ENCODE peak calls at places on chromosomes 6 and 20, in five cellular contexts. X is breast epithelium, I is tibial artery, Y is aorta, S is OCI-LY7. T is an unnamed sample.

GRCh38 chr20:24761220-24762065 is 187.6 kb upstream of the CST7 start:
- DNase-seq in X (no peak), Y (no peak), S (no peak), I (no peak), T (peak; percentile 16)

GRCh38 chr20:4726710-4727391 is 5.1 kb downstream of the PRND start:
- DNase-seq in I (no peak), S (peak; percentile 16), X (no peak), Y (peak; percentile 67), T (no peak)

GRCh38 chr20:57667924-57668782 is 41.7 kb downstream of the PMEPA1 start:
- DNase-seq in Y (no peak), I (no peak), S (no peak), X (no peak), T (no peak)

GRCh38 chr6:82589509-82590206 is 226.0 kb downstream of the TPBG start:
- DNase-seq in I (no peak), X (no peak), Y (no peak), S (peak; percentile 5), T (no peak)

GRCh38 chr6:78910611-78911134 is 43.3 kb downstream of the IRAK1BP1 start:
- DNase-seq in X (no peak), Y (peak; percentile 52), S (no peak), I (peak; percentile 21), T (peak; percentile 71)

GRCh38 chr20:17935186-17935585 is 33.4 kb downstream of the SNX5 start:
- DNase-seq in S (no peak), I (no peak), X (no peak), Y (no peak), T (no peak)

GRCh38 chr6:138250513-138251247 is 32.4 kb upstream of the PBOV1 start:
- DNase-seq in S (no peak), X (peak; percentile 58), Y (peak; percentile 71), I (peak; percentile 53), T (peak; percentile 77)

GRCh38 chr20:57037689-57038088 is 228.8 kb downstream of the BMP7 start:
- DNase-seq in Y (no peak), X (no peak), S (no peak), I (no peak), T (no peak)

GRCh38 chr6:18210707-18211106 is 53.6 kb downstream of the DEK start:
- DNase-seq in Y (no peak), X (no peak), S (no peak), I (no peak), T (no peak)

GRCh38 chr6:53746442-53747103 is 48.2 kb upstream of the LRRC1 start:
- DNase-seq in I (no peak), S (no peak), Y (no peak), X (no peak), T (no peak)

GRCh38 chr6:89637960-89638319 is 607 bp downstream of the LYRM2 start:
- DNase-seq in X (no peak), S (no peak), I (no peak), Y (no peak), T (no peak)

GRCh38 chr6:153044295-153044694 is 41.8 kb upstream of the MTRF1L start:
- DNase-seq in S (no peak), Y (no peak), X (no peak), I (no peak), T (no peak)

DNA sequence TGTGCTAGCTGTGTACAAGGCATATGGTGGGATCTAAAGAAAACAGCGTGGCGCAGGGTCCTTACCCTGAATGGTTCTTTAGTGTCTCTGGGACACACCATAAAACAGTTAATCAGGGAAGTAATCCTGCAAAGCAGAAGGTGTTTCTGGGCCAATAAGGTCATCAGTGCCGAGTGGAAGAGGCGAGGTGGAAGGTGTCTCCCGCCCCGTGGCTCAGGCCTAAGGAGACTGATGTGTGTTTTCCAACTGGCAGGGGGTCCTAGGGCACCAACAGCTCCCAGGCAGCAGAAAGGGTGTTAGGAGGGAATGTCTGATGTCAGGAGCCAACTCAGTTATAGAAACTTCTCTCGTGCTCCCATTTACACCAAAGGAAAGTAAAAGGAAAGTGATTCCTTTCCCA is 91.8 kb downstream of the TCP11 start:
- DNase-seq in Y (peak; percentile 30), I (peak; percentile 14), X (no peak), S (no peak), T (no peak)
- H3K27ac ChIP-seq in Y (peak overlapping the region; percentile 23), I (peak overlapping the region; percentile 73), X (peak overlapping the region; percentile 82), S (no peak overlapping the region), T (peak overlapping the region; percentile 77)

DNA sequence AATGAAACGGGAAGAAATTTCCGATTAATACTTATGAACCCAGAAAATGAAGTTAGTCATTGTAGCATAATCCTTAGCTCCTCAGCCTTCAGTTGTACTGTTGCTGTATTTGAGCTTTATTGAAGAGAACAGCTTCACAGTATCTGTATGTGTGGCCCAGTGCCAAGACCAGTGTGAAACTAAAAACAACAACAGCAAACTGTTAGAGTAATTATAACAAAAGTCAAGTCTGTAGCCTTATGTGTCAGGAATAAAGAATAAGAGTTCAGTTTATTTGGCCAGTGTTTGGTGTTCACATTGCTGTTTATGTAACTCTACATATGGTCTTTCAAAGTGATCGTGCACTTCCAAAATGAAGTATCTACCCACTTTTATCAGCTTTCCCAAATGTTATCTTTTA is 70.9 kb downstream of the ARID1B start:
- DNase-seq in S (no peak), X (no peak), I (no peak), Y (no peak), T (no peak)
- H3K4me1 ChIP-seq in S (peaks cover 82% of the 10 kb centered on the region), X (peaks cover 13% of the 10 kb centered on the region), I (peaks cover 99% of the 10 kb centered on the region), Y (peaks cover 3% of the 10 kb centered on the region), T (peaks cover 24% of the 10 kb centered on the region)

GRCh38 chr6:141965016-141965545 is 167.6 kb upstream of the GJE1 start:
- DNase-seq in Y (no peak), S (no peak), I (no peak), X (no peak), T (no peak)

GRCh38 chr6:141968632-141969031 is 164.1 kb upstream of the GJE1 start:
- DNase-seq in I (no peak), Y (no peak), S (no peak), X (no peak), T (no peak)

GRCh38 chr6:141963543-141964295 is 169.0 kb upstream of the GJE1 start:
- DNase-seq in I (no peak), Y (no peak), X (no peak), S (no peak), T (no peak)

GRCh38 chr6:141969201-141969600 is 163.5 kb upstream of the GJE1 start:
- DNase-seq in S (no peak), I (no peak), X (no peak), Y (no peak), T (no peak)
- H3K27ac ChIP-seq in S (no peak overlapping the region), I (no peak overlapping the region), X (no peak overlapping the region), Y (no peak overlapping the region), T (no peak overlapping the region)

GRCh38 chr6:13238640-13239216 is 89.6 kb downstream of the TBC1D7 start:
- DNase-seq in S (no peak), Y (no peak), X (no peak), I (no peak), T (no peak)

GRCh38 chr6:13238017-13238416 is 90.3 kb downstream of the TBC1D7 start:
- DNase-seq in I (no peak), X (no peak), Y (no peak), S (no peak), T (no peak)

GRCh38 chr6:13235339-13235738 is 93.0 kb downstream of the TBC1D7 start:
- DNase-seq in S (no peak), X (no peak), Y (no peak), I (no peak), T (no peak)

GRCh38 chr6:13239530-13240455 is 88.5 kb downstream of the TBC1D7 start:
- DNase-seq in X (no peak), I (no peak), S (no peak), Y (no peak), T (no peak)

GRCh38 chr6:13237318-13237717 is 91.0 kb downstream of the TBC1D7 start:
- DNase-seq in I (no peak), X (no peak), Y (no peak), S (no peak), T (no peak)
- H3K4me1 ChIP-seq in I (peaks cover 25% of the 10 kb centered on the region), X (no peaks in the 10 kb centered on the region), Y (peaks cover 5% of the 10 kb centered on the region), S (no peaks in the 10 kb centered on the region), T (no peaks in the 10 kb centered on the region)

DNA sequence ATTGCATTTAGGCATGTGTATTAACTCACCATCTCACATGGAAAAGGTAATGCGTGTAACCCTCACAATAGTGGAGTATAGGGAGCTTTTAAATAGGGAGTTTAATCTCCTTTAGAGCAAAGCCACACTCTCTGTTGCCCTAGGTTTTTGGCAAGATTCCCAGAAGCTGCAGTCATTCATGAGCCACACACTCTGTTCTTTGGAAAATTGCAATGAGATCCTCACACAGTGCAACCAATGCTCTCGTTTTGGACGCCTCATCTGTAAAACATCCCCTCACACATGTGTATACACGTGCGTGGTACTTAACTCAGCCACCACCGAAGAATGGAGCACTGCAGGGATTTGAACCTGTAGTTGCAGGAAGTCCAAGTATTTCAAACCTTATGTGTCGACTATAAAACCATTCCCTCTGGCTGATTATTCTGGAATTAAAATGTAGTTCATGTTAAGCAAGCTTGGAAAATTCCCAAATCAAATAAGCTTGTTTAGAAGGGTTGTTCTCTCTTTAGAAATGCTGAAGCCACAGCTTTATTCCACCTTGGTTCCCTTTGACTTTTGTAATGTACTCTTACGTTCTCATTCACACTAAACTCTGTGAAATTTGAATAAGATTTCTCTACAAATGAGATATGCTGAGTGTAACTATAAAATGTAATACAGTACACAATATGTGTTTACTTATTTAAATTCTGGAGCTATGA is 489.8 kb upstream of the MANEA start:
- DNase-seq in Y (no peak), I (no peak), S (no peak), X (no peak), T (no peak)
- H3K27ac ChIP-seq in Y (no peak overlapping the region), I (no peak overlapping the region), S (no peak overlapping the region), X (no peak overlapping the region), T (no peak overlapping the region)

T was measured in right cardiac atrium.